ENCODE peak calls at places on chromosomes 5 and 9, in seven cellular contexts. E is stomach; J is fibroblast of pulmonary artery; T is prostate gland; L is fibroblast of mammary gland; O is foreskin fibroblast; P is CD8-positive, alpha-beta T cell. H is an unnamed sample.

GRCh38 chr9:129305246-129305645 is 127.2 kb upstream of the IER5L start:
- DNase-seq in J (no peak), E (peak; percentile 20), L (no peak), T (no peak), O (no peak), P (no peak), H (peak; percentile 40)

GRCh38 chr5:178436326-178436940 is 153.8 kb downstream of the COL23A1 start:
- DNase-seq in O (no peak), E (no peak), T (no peak), P (no peak), J (no peak), L (no peak), H (no peak)

GRCh38 chr5:53323511-53323910 is 156.9 kb upstream of the FST start:
- DNase-seq in T (no peak), E (no peak), P (no peak), O (no peak), L (no peak), J (no peak), H (no peak)

GRCh38 chr5:66881475-66882161 is 285.4 kb downstream of the MAST4 start:
- DNase-seq in J (peak; percentile 66), E (peak; percentile 70), T (peak; percentile 72), L (peak; percentile 55), O (peak; percentile 62), P (no peak), H (no peak)

GRCh38 chr5:72749362-72749997 is 67.0 kb upstream of the TNPO1 start:
- DNase-seq in P (no peak), O (no peak), E (no peak), J (no peak), T (no peak), L (no peak), H (no peak)

GRCh38 chr9:71968541-71969090 is 57.2 kb downstream of the C9orf85 start:
- DNase-seq in P (no peak), E (no peak), L (no peak), T (no peak), O (no peak), J (no peak), H (no peak)

GRCh38 chr9:98558575-98558974 is 150.2 kb downstream of the GABBR2 start:
- DNase-seq in L (peak; percentile 42), J (no peak), T (no peak), P (no peak), E (no peak), O (no peak), H (peak; percentile 17)

GRCh38 chr9:34601883-34602570 is 9.9 kb downstream of the RPP25L start:
- DNase-seq in P (no peak), E (no peak), L (no peak), J (no peak), O (no peak), T (no peak), H (no peak)

GRCh38 chr5:1396029-1396816 is 49.0 kb downstream of the SLC6A3 start:
- DNase-seq in J (no peak), P (no peak), L (no peak), T (no peak), O (no peak), E (no peak), H (no peak)

GRCh38 chr5:143471041-143471509 is 67.6 kb upstream of the NR3C1 start:
- DNase-seq in O (peak; percentile 76), T (no peak), L (peak; percentile 79), E (no peak), P (no peak), J (peak; percentile 27), H (no peak)

GRCh38 chr9:111743275-111743674 is 51.5 kb downstream of the SHOC1 start:
- DNase-seq in T (no peak), P (no peak), O (peak; percentile 92), L (peak; percentile 79), J (peak; percentile 82), E (no peak), H (no peak)

GRCh38 chr9:85142461-85143401 is 473.2 kb downstream of the NTRK2 start:
- DNase-seq in E (no peak), T (no peak), L (peak; percentile 2), J (peak; percentile 3), P (no peak), O (peak; percentile 29), H (peak; percentile 90)

GRCh38 chr9:5460157-5460556 is 9.8 kb downstream of the CD274 start:
- DNase-seq in O (no peak), J (no peak), E (no peak), P (no peak), L (no peak), T (no peak), H (no peak)

GRCh38 chr9:134065720-134066419 is 2.0 kb downstream of the BRD3 start:
- DNase-seq in T (no peak), J (peak; percentile 45), E (peak; percentile 60), P (peak; percentile 58), O (peak; percentile 81), L (peak; percentile 64), H (no peak)

GRCh38 chr9:98127226-98127625 is 8.2 kb upstream of the TRIM14 start:
- DNase-seq in P (no peak), L (no peak), O (no peak), T (no peak), J (no peak), E (no peak), H (no peak)

GRCh38 chr9:92745236-92745790 is 19.3 kb downstream of the BICD2 start:
- DNase-seq in T (no peak), J (no peak), L (no peak), P (no peak), O (no peak), E (no peak), H (peak; percentile 76)
- H3K4me3 ChIP-seq in T (no peak overlapping the region), J (no peak overlapping the region), L (no peak overlapping the region), P (no peak overlapping the region), O (no peak overlapping the region), E (no peak overlapping the region), H (no peak overlapping the region)

GRCh38 chr5:87539839-87540238 is 127.1 kb upstream of the CCNH start:
- DNase-seq in P (no peak), J (no peak), E (no peak), T (no peak), O (no peak), L (no peak), H (no peak)
- TF ChIP-seq CTCF in P (no peak), J (no peak), E (no peak), T (no peak), O (no peak), L (no peak), H (no peak)

DNA sequence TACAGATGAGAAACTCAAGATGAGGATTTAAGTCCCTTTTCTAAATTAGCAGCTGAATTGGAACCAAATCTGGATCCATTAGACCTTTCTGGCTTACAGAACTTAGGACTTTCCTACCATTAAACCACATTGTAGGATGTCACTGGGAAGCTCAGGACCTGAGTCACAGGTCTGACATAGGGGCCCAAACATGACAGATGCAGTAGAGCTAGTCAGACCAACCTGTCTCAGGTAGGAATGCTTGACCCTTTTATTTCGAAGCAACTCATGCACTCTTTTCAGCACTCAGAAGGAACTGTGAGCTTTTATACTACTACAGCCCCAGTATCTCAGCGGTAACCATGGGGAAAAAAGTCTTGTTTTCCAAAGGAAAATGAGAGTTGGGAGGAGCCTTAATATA is 2.5 kb downstream of the RAB24 start:
- DNase-seq in P (no peak), T (no peak), O (no peak), J (no peak), L (no peak), E (no peak), H (no peak)
- H3K4me3 ChIP-seq in P (peak overlapping the region; percentile 0), T (no peak overlapping the region), O (no peak overlapping the region), J (no peak overlapping the region), L (no peak overlapping the region), E (no peak overlapping the region), H (no peak overlapping the region)

GRCh38 chr5:133918316-133918715 is 50.1 kb downstream of the C5orf15 start:
- DNase-seq in J (no peak), T (no peak), L (no peak), P (no peak), O (no peak), E (no peak), H (no peak)

GRCh38 chr5:133916914-133917313 is 51.5 kb downstream of the C5orf15 start:
- DNase-seq in T (no peak), J (no peak), E (no peak), P (no peak), L (no peak), O (no peak), H (no peak)

GRCh38 chr5:133918731-133919130 is 49.7 kb downstream of the C5orf15 start:
- DNase-seq in L (no peak), P (no peak), J (no peak), E (no peak), T (no peak), O (no peak), H (no peak)

GRCh38 chr5:133921069-133921468 is 47.4 kb downstream of the C5orf15 start:
- DNase-seq in T (no peak), P (no peak), J (no peak), O (no peak), L (no peak), E (no peak), H (no peak)

DNA sequence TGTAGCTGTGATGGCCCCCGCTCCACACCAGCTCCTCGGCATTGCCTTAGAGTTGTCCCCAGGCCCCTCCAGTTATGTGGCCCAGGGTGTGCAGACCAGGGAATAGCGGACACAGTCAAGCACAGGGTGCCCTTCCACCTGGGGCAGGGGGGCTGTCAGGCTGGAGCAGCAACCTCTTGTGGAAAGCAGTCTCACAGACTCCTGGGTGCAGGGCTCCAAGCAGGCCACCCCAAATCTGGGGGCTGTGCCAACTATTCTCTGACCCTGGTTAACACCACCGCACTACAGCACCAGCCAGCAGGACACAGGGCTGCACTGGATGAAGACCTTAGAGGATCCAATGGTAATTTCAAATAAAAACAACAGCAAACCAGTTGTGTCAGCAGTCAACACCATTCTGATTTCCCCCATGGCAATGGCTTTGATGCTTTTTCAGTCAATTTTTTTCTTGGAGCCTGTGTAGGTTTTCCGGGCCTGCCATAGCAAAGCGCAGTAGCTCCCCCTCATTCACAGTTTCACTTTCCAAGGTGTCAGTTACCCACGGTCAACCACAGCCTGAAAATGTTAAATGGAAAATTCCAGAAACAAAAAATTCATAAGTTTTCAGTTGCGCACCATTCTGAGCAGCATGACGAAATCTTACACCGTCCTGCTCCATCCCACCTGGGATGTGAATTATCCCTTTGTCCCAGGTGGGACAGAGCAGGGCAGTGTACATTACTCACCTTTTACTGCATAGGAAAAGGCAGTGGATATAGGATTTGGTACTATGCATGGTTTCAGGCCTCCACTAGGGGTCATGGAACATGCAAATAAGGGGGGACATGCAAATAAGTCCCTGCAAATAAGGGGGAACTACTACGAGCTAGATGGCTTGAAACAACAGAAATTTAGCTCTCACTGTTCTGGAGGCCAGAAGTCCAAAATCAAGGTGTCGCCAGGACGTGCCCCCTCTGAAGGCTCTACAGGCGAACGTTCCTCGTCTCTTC is 49.0 kb downstream of the C5orf15 start:
- DNase-seq in E (no peak), L (no peak), O (no peak), J (no peak), P (no peak), T (no peak), H (no peak)
- TF ChIP-seq CTCF in E (no peak), L (peak; percentile 11), O (no peak), J (no peak), P (no peak), T (no peak), H (no peak)

DNA sequence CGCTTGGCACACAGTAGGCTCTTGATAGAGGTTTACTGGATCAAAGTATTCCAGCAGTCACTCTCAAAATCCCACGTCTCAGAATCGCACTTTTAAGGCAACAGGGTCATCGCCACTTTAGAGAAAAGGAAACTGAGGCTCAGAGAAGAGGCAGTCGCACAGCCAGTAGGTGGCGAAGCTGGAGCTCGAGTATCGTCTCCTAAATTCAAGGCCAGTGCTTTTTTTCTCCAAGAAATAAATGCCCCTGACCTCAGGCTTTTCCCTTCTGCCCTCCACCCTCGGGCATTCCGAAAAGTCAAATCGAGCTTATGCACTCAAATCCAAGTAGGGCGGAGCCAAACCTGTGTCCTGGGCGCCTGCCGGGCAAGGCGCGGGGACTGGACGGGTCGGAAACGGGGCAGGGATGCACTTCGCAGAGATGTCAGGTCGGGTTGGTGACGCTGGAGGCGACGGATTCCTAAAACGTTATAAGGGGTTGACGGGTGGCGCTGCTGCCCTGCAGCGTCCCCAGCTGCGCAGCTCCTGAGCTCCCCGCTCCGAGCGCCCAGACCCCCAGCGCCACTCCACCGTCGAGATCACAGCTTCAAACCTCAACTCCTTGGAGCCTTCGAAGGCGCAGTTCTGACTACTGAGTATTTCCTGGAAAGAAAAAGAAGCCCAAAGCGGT is 4.7 kb upstream of the FOXB2 start:
- DNase-seq in L (no peak), O (peak; percentile 33), E (no peak), T (no peak), J (no peak), P (no peak), H (no peak)
- H3K4me3 ChIP-seq in L (no peak overlapping the region), O (no peak overlapping the region), E (no peak overlapping the region), T (no peak overlapping the region), J (no peak overlapping the region), P (no peak overlapping the region), H (no peak overlapping the region)

H was measured in lower leg skin.